ENCODE peak calls at places on chromosome 12, in ten cellular contexts. One of them, this sample, is unnamed.
A peak's percentile ranks its signal among the peaks of the same experiment; 100 is the strongest.

GRCh38 chr12:112616469-112617190 is 174.9 kb upstream of the RPH3A start:
- DNase-seq in K562: no peak
- DNase-seq in HepG2: no peak
- DNase-seq in A549: no peak
- DNase-seq in ovary: no peak
- DNase-seq in H1: peak; percentile 65
- DNase-seq in stomach: no peak
- DNase-seq in transverse colon: no peak
- DNase-seq in upper lobe of left lung: no peak
- DNase-seq in esophagus muscularis mucosa: no peak
- DNase-seq in this sample: no peak

GRCh38 chr12:58159941-58160340 is 218.6 kb downstream of the ATP23 start:
- DNase-seq in ovary: no peak
- DNase-seq in H1: no peak
- DNase-seq in HepG2: no peak
- DNase-seq in transverse colon: no peak
- DNase-seq in upper lobe of left lung: no peak
- DNase-seq in stomach: no peak
- DNase-seq in A549: no peak
- DNase-seq in esophagus muscularis mucosa: no peak
- DNase-seq in K562: no peak
- DNase-seq in this sample: no peak

GRCh38 chr12:52023182-52023975 is 16.6 kb downstream of the TAMALIN start:
- DNase-seq in H1: peak; percentile 99
- DNase-seq in stomach: peak; percentile 93
- DNase-seq in esophagus muscularis mucosa: no peak
- DNase-seq in upper lobe of left lung: peak; percentile 98
- DNase-seq in ovary: peak; percentile 93
- DNase-seq in HepG2: peak; percentile 59
- DNase-seq in transverse colon: peak; percentile 93
- DNase-seq in A549: peak; percentile 94
- DNase-seq in K562: peak; percentile 90
- DNase-seq in this sample: peak; percentile 94

GRCh38 chr12:78194448-78194847 is 363.8 kb downstream of the NAV3 start:
- DNase-seq in stomach: no peak
- DNase-seq in esophagus muscularis mucosa: no peak
- DNase-seq in A549: no peak
- DNase-seq in HepG2: no peak
- DNase-seq in transverse colon: no peak
- DNase-seq in H1: no peak
- DNase-seq in K562: no peak
- DNase-seq in upper lobe of left lung: no peak
- DNase-seq in ovary: no peak
- DNase-seq in this sample: no peak

GRCh38 chr12:112168561-112168971 is 43.2 kb downstream of the TRAFD1 start:
- DNase-seq in A549: no peak
- DNase-seq in stomach: no peak
- DNase-seq in K562: no peak
- DNase-seq in H1: no peak
- DNase-seq in HepG2: no peak
- DNase-seq in ovary: no peak
- DNase-seq in transverse colon: no peak
- DNase-seq in esophagus muscularis mucosa: no peak
- DNase-seq in upper lobe of left lung: no peak
- DNase-seq in this sample: no peak

GRCh38 chr12:121676190-121676589 is 6.7 kb upstream of the MORN3 start:
- DNase-seq in ovary: no peak
- DNase-seq in upper lobe of left lung: no peak
- DNase-seq in K562: no peak
- DNase-seq in HepG2: no peak
- DNase-seq in A549: no peak
- DNase-seq in transverse colon: no peak
- DNase-seq in stomach: no peak
- DNase-seq in H1: no peak
- DNase-seq in esophagus muscularis mucosa: no peak
- DNase-seq in this sample: no peak

GRCh38 chr12:47808049-47808448 is 11.7 kb downstream of the HDAC7 start:
- DNase-seq in stomach: no peak
- DNase-seq in transverse colon: peak; percentile 79
- DNase-seq in HepG2: no peak
- DNase-seq in A549: no peak
- DNase-seq in K562: peak; percentile 40
- DNase-seq in upper lobe of left lung: peak; percentile 61
- DNase-seq in ovary: peak; percentile 66
- DNase-seq in esophagus muscularis mucosa: no peak
- DNase-seq in H1: no peak
- DNase-seq in this sample: no peak

GRCh38 chr12:92133795-92134637 is 11.6 kb downstream of the BTG1 start:
- DNase-seq in ovary: no peak
- DNase-seq in H1: no peak
- DNase-seq in K562: no peak
- DNase-seq in upper lobe of left lung: no peak
- DNase-seq in HepG2: no peak
- DNase-seq in esophagus muscularis mucosa: no peak
- DNase-seq in transverse colon: no peak
- DNase-seq in stomach: no peak
- DNase-seq in A549: no peak
- DNase-seq in this sample: no peak

GRCh38 chr12:53073881-53074280 is 5.3 kb downstream of the SPRYD3 start:
- DNase-seq in esophagus muscularis mucosa: peak; percentile 91
- DNase-seq in ovary: peak; percentile 31
- DNase-seq in transverse colon: no peak
- DNase-seq in stomach: no peak
- DNase-seq in upper lobe of left lung: no peak
- DNase-seq in HepG2: no peak
- DNase-seq in A549: no peak
- DNase-seq in H1: no peak
- DNase-seq in K562: no peak
- DNase-seq in this sample: no peak

GRCh38 chr12:19474147-19474546 is 34.9 kb downstream of the AEBP2 start:
- DNase-seq in H1: no peak
- DNase-seq in ovary: no peak
- DNase-seq in upper lobe of left lung: no peak
- DNase-seq in transverse colon: no peak
- DNase-seq in A549: no peak
- DNase-seq in K562: no peak
- DNase-seq in stomach: no peak
- DNase-seq in esophagus muscularis mucosa: no peak
- DNase-seq in HepG2: no peak
- DNase-seq in this sample: no peak

GRCh38 chr12:77940011-77940423 is 109.3 kb downstream of the NAV3 start:
- DNase-seq in HepG2: no peak
- DNase-seq in esophagus muscularis mucosa: no peak
- DNase-seq in A549: peak; percentile 29
- DNase-seq in transverse colon: no peak
- DNase-seq in ovary: no peak
- DNase-seq in upper lobe of left lung: no peak
- DNase-seq in H1: no peak
- DNase-seq in stomach: no peak
- DNase-seq in K562: no peak
- DNase-seq in this sample: no peak

GRCh38 chr12:32032205-32032810 is 73.1 kb downstream of the RESF1 start:
- DNase-seq in K562: no peak
- DNase-seq in transverse colon: no peak
- DNase-seq in A549: no peak
- DNase-seq in H1: no peak
- DNase-seq in upper lobe of left lung: no peak
- DNase-seq in esophagus muscularis mucosa: no peak
- DNase-seq in HepG2: no peak
- DNase-seq in stomach: no peak
- DNase-seq in ovary: no peak
- DNase-seq in this sample: no peak
- TF ChIP-seq EP300 in K562: no peak
- TF ChIP-seq EP300 in transverse colon: no peak
- TF ChIP-seq EP300 in A549: no peak
- TF ChIP-seq EP300 in H1: no peak
- TF ChIP-seq EP300 in upper lobe of left lung: no peak
- TF ChIP-seq EP300 in esophagus muscularis mucosa: no peak
- TF ChIP-seq EP300 in HepG2: no peak
- TF ChIP-seq EP300 in stomach: no peak
- TF ChIP-seq EP300 in ovary: no peak
- TF ChIP-seq EP300 in this sample: no peak

GRCh38 chr12:115914122-115914521 is 363.4 kb downstream of the MED13L start:
- DNase-seq in stomach: no peak
- DNase-seq in esophagus muscularis mucosa: no peak
- DNase-seq in upper lobe of left lung: no peak
- DNase-seq in K562: no peak
- DNase-seq in transverse colon: no peak
- DNase-seq in ovary: no peak
- DNase-seq in HepG2: no peak
- DNase-seq in A549: no peak
- DNase-seq in H1: no peak
- DNase-seq in this sample: no peak

GRCh38 chr12:115916910-115917668 is 360.4 kb downstream of the MED13L start:
- DNase-seq in HepG2: peak; percentile 13
- DNase-seq in stomach: peak; percentile 81
- DNase-seq in H1: peak; percentile 99
- DNase-seq in upper lobe of left lung: peak; percentile 94
- DNase-seq in esophagus muscularis mucosa: no peak
- DNase-seq in A549: peak; percentile 60
- DNase-seq in K562: peak; percentile 87
- DNase-seq in ovary: peak; percentile 76
- DNase-seq in transverse colon: peak; percentile 82
- DNase-seq in this sample: peak; percentile 83

GRCh38 chr12:115910057-115910456 is 367.4 kb downstream of the MED13L start:
- DNase-seq in stomach: no peak
- DNase-seq in K562: no peak
- DNase-seq in A549: no peak
- DNase-seq in upper lobe of left lung: no peak
- DNase-seq in transverse colon: no peak
- DNase-seq in HepG2: no peak
- DNase-seq in esophagus muscularis mucosa: no peak
- DNase-seq in H1: no peak
- DNase-seq in ovary: no peak
- DNase-seq in this sample: no peak

GRCh38 chr12:115912440-115912839 is 365.1 kb downstream of the MED13L start:
- DNase-seq in K562: no peak
- DNase-seq in H1: no peak
- DNase-seq in esophagus muscularis mucosa: no peak
- DNase-seq in A549: no peak
- DNase-seq in upper lobe of left lung: no peak
- DNase-seq in HepG2: no peak
- DNase-seq in ovary: no peak
- DNase-seq in transverse colon: no peak
- DNase-seq in stomach: no peak
- DNase-seq in this sample: no peak

GRCh38 chr12:115911360-115911759 is 366.1 kb downstream of the MED13L start:
- DNase-seq in H1: no peak
- DNase-seq in A549: no peak
- DNase-seq in upper lobe of left lung: no peak
- DNase-seq in ovary: no peak
- DNase-seq in stomach: no peak
- DNase-seq in esophagus muscularis mucosa: no peak
- DNase-seq in HepG2: no peak
- DNase-seq in K562: no peak
- DNase-seq in transverse colon: no peak
- DNase-seq in this sample: no peak
- TF ChIP-seq EP300 in H1: no peak
- TF ChIP-seq EP300 in A549: no peak
- TF ChIP-seq EP300 in upper lobe of left lung: no peak
- TF ChIP-seq EP300 in ovary: no peak
- TF ChIP-seq EP300 in stomach: no peak
- TF ChIP-seq EP300 in esophagus muscularis mucosa: no peak
- TF ChIP-seq EP300 in HepG2: no peak
- TF ChIP-seq EP300 in K562: no peak
- TF ChIP-seq EP300 in transverse colon: no peak
- TF ChIP-seq EP300 in this sample: no peak

GRCh38 chr12:30695327-30696102 is at the start of gene IPO8:
- DNase-seq in esophagus muscularis mucosa: peak; percentile 96
- DNase-seq in HepG2: peak; percentile 93
- DNase-seq in upper lobe of left lung: peak; percentile 95
- DNase-seq in K562: peak; percentile 95
- DNase-seq in A549: peak; percentile 89
- DNase-seq in transverse colon: peak; percentile 95
- DNase-seq in stomach: peak; percentile 92
- DNase-seq in H1: peak; percentile 91
- DNase-seq in ovary: peak; percentile 95
- DNase-seq in this sample: peak; percentile 93

GRCh38 chr12:30696103-30696408 is 387 bp upstream of the IPO8 start:
- DNase-seq in K562: no peak
- DNase-seq in transverse colon: no peak
- DNase-seq in stomach: no peak
- DNase-seq in A549: no peak
- DNase-seq in ovary: no peak
- DNase-seq in upper lobe of left lung: no peak
- DNase-seq in esophagus muscularis mucosa: no peak
- DNase-seq in HepG2: no peak
- DNase-seq in H1: no peak
- DNase-seq in this sample: no peak

GRCh38 chr12:30694412-30694955 is 1.2 kb downstream of the IPO8 start:
- DNase-seq in HepG2: no peak
- DNase-seq in H1: no peak
- DNase-seq in upper lobe of left lung: no peak
- DNase-seq in A549: no peak
- DNase-seq in transverse colon: no peak
- DNase-seq in esophagus muscularis mucosa: no peak
- DNase-seq in ovary: no peak
- DNase-seq in stomach: no peak
- DNase-seq in K562: no peak
- DNase-seq in this sample: no peak

GRCh38 chr12:30696486-30696885 is 817 bp upstream of the IPO8 start:
- DNase-seq in K562: no peak
- DNase-seq in H1: peak; percentile 64
- DNase-seq in upper lobe of left lung: peak; percentile 41
- DNase-seq in A549: no peak
- DNase-seq in HepG2: no peak
- DNase-seq in transverse colon: no peak
- DNase-seq in esophagus muscularis mucosa: no peak
- DNase-seq in ovary: peak; percentile 39
- DNase-seq in stomach: no peak
- DNase-seq in this sample: no peak

DNA sequence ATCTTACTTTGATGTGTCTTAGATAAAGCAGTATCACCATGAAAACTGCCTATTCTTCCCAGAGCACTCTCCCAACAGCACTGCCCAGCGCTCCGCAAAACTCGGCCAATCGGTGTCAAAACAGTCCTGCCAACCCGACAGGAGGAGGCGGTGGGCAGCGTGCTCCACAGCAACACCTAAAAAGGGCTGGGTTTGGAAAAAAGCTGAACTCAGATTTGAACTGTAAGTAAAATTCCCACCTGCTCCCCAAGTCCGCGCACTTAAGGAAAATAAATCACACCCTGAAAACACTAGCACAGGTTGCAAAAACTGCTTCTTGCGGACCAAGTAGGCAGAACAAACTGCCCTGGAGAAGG is 720 bp downstream of the IPO8 start:
- DNase-seq in K562: peak; percentile 17
- DNase-seq in esophagus muscularis mucosa: no peak
- DNase-seq in upper lobe of left lung: no peak
- DNase-seq in A549: peak; percentile 57
- DNase-seq in stomach: peak; percentile 40
- DNase-seq in ovary: peak; percentile 50
- DNase-seq in transverse colon: peak; percentile 56
- DNase-seq in HepG2: peak; percentile 41
- DNase-seq in H1: peak; percentile 54
- DNase-seq in this sample: no peak
- TF ChIP-seq EP300 in K562: no peak
- TF ChIP-seq EP300 in esophagus muscularis mucosa: no peak
- TF ChIP-seq EP300 in upper lobe of left lung: no peak
- TF ChIP-seq EP300 in A549: no peak
- TF ChIP-seq EP300 in stomach: no peak
- TF ChIP-seq EP300 in ovary: no peak
- TF ChIP-seq EP300 in transverse colon: no peak
- TF ChIP-seq EP300 in HepG2: no peak
- TF ChIP-seq EP300 in H1: no peak
- TF ChIP-seq EP300 in this sample: no peak

GRCh38 chr12:89861086-89861485 is 152.4 kb upstream of the ATP2B1 start:
- DNase-seq in HepG2: no peak
- DNase-seq in upper lobe of left lung: no peak
- DNase-seq in esophagus muscularis mucosa: no peak
- DNase-seq in K562: no peak
- DNase-seq in transverse colon: no peak
- DNase-seq in A549: no peak
- DNase-seq in ovary: no peak
- DNase-seq in stomach: no peak
- DNase-seq in H1: no peak
- DNase-seq in this sample: no peak
- TF ChIP-seq EP300 in HepG2: no peak
- TF ChIP-seq EP300 in upper lobe of left lung: no peak
- TF ChIP-seq EP300 in esophagus muscularis mucosa: no peak
- TF ChIP-seq EP300 in K562: no peak
- TF ChIP-seq EP300 in transverse colon: no peak
- TF ChIP-seq EP300 in A549: no peak
- TF ChIP-seq EP300 in ovary: no peak
- TF ChIP-seq EP300 in stomach: no peak
- TF ChIP-seq EP300 in H1: no peak
- TF ChIP-seq EP300 in this sample: no peak